ENCODE peak calls at places on chromosomes 7 and 10, in seven cellular contexts. Q is OCI-LY7, A is skeletal muscle cell, R is Daoy, V is HCT116, W is hypothalamus, M is fibroblast of the aortic adventitia. K is an unnamed sample.

GRCh38 chr10:7572435-7572834 is 94.3 kb downstream of the ITIH5 start:
- DNase-seq in Q (no peak), A (no peak), R (no peak), V (no peak), W (no peak), M (no peak), K (no peak)

GRCh38 chr7:17013204-17013603 is 131.4 kb upstream of the AGR3 start:
- DNase-seq in Q (no peak), A (no peak), R (no peak), V (no peak), W (no peak), M (peak; percentile 31), K (peak; percentile 19)

GRCh38 chr10:63633677-63634487 is 112.7 kb downstream of the REEP3 start:
- DNase-seq in Q (peak; percentile 23), A (no peak), R (peak; percentile 34), V (peak; percentile 57), W (no peak), M (peak; percentile 54), K (peak; percentile 55)

GRCh38 chr7:132138817-132139216 is 437.5 kb downstream of the PLXNA4 start:
- DNase-seq in Q (no peak), A (no peak), R (peak; percentile 89), V (no peak), W (no peak), M (peak; percentile 8), K (no peak)

GRCh38 chr10:89235073-89235798 is 16.3 kb downstream of the LIPA start:
- DNase-seq in Q (no peak), A (no peak), R (no peak), V (no peak), W (peak; percentile 58), M (no peak), K (no peak)

GRCh38 chr7:36781011-36781738 is 56.9 kb upstream of the AOAH start:
- DNase-seq in Q (no peak), A (no peak), R (no peak), V (no peak), W (no peak), M (no peak), K (no peak)

GRCh38 chr10:87850742-87851205 is 12.6 kb downstream of the KLLN start:
- DNase-seq in Q (peak; percentile 81), A (no peak), R (peak; percentile 48), V (no peak), W (no peak), M (peak; percentile 77), K (peak; percentile 63)

GRCh38 chr7:100753750-100754149 is 20.4 kb downstream of the ZAN start:
- DNase-seq in Q (no peak), A (no peak), R (no peak), V (no peak), W (no peak), M (peak; percentile 30), K (peak; percentile 20)

GRCh38 chr7:92987095-92987494 is 130.7 kb downstream of the SAMD9 start:
- DNase-seq in Q (no peak), A (peak; percentile 47), R (no peak), V (no peak), W (no peak), M (peak; percentile 76), K (peak; percentile 40)

GRCh38 chr7:41027428-41028115 is 675.3 kb downstream of the INHBA start:
- DNase-seq in Q (no peak), A (peak; percentile 92), R (peak; percentile 97), V (no peak), W (no peak), M (peak; percentile 76), K (peak; percentile 99)